ENCODE peak calls at places on chromosomes 3 and 15, in ten cellular contexts. U is amniotic epithelial cell; D is non-pigmented ciliary epithelial cell; Y is left lung; Q is activated CD8-positive, alpha-beta memory T cell treated with anti-CD3 and anti-CD28 coated beads for 48 hours; T is HuH-7; O is KG1; B is CD4-positive, alpha-beta T cell; H is aorta; A is activated CD4-positive, alpha-beta T cell treated with anti-CD3 and anti-CD28 coated beads, Interleukin-2, amount 10 ng/mL, durations not matched to agents 7 days and 5 days. Z is an unnamed sample.
A peak's percentile ranks its signal among the peaks of the same experiment; 100 is the strongest.

GRCh38 chr3:155065537-155065936 is 14.6 kb upstream of the MME start:
- DNase-seq in T (no peak), A (no peak), D (peak; percentile 74), Q (no peak), Y (no peak), U (peak; percentile 94), O (no peak), B (no peak), H (no peak), Z (no peak)

GRCh38 chr15:68620721-68621528 is 42.1 kb downstream of the CORO2B start:
- DNase-seq in D (peak; percentile 67), H (peak; percentile 88), T (no peak), O (no peak), Q (no peak), A (no peak), B (no peak), U (peak; percentile 95), Y (no peak), Z (no peak)

GRCh38 chr15:83745771-83746170 is 91.8 kb downstream of the ADAMTSL3 start:
- DNase-seq in H (no peak), Y (no peak), D (no peak), A (no peak), U (no peak), O (no peak), Q (no peak), T (no peak), B (no peak), Z (no peak)

GRCh38 chr3:184874709-184875644 is 63.0 kb downstream of the VPS8 start:
- DNase-seq in Q (no peak), T (peak; percentile 31), H (no peak), A (peak; percentile 27), U (peak; percentile 57), Y (no peak), O (no peak), B (no peak), D (no peak), Z (no peak)

GRCh38 chr3:103513003-103513402 is 1078.2 kb downstream of the ZPLD1 start:
- DNase-seq in Y (no peak), H (no peak), T (no peak), D (no peak), Q (no peak), B (no peak), O (no peak), U (no peak), A (no peak), Z (no peak)

GRCh38 chr3:13432093-13432492 is 12.0 kb upstream of the NUP210 start:
- DNase-seq in A (no peak), U (no peak), B (no peak), D (no peak), Y (no peak), Q (no peak), H (no peak), T (no peak), O (no peak), Z (no peak)

GRCh38 chr15:89936051-89936792 is 23.5 kb upstream of the ARPIN start:
- DNase-seq in Y (no peak), U (no peak), A (peak; percentile 66), B (no peak), D (no peak), O (peak; percentile 78), T (no peak), H (no peak), Q (no peak), Z (no peak)

GRCh38 chr3:181712505-181713299 is 977 bp downstream of the SOX2 start:
- DNase-seq in O (no peak), Q (no peak), U (no peak), T (no peak), D (no peak), Y (peak; percentile 74), A (no peak), B (no peak), H (no peak), Z (peak; percentile 62)

GRCh38 chr3:108406661-108407206 is 103.7 kb downstream of the MYH15 start:
- DNase-seq in B (no peak), D (no peak), A (peak; percentile 62), T (peak; percentile 34), Q (no peak), U (no peak), H (no peak), O (peak; percentile 27), Y (no peak), Z (no peak)

GRCh38 chr3:169998668-169999131 is 32.1 kb downstream of the SEC62 start:
- DNase-seq in Y (no peak), H (no peak), B (no peak), O (no peak), U (peak; percentile 97), D (peak; percentile 89), T (no peak), A (no peak), Q (no peak), Z (no peak)

GRCh38 chr3:126816956-126817777 is 113.1 kb downstream of the CHCHD6 start:
- DNase-seq in H (no peak), A (no peak), U (no peak), O (no peak), Q (no peak), T (no peak), B (no peak), D (no peak), Y (no peak), Z (no peak)

GRCh38 chr15:20345401-20345958 is 196.1 kb downstream of the GOLGA6L6 start:
- DNase-seq in H (no peak), T (no peak), A (no peak), O (no peak), Y (peak; percentile 87), B (no peak), D (no peak), Q (no peak), U (no peak), Z (no peak)

GRCh38 chr15:88440021-88440420 is 27.2 kb downstream of the MRPL46 start:
- DNase-seq in H (no peak), U (peak; percentile 76), T (no peak), A (no peak), D (peak; percentile 31), O (no peak), Q (no peak), B (no peak), Y (no peak), Z (no peak)

GRCh38 chr3:30343861-30344260 is 262.5 kb upstream of the TGFBR2 start:
- DNase-seq in U (no peak), D (no peak), H (no peak), B (no peak), Q (no peak), O (no peak), A (no peak), T (no peak), Y (no peak), Z (no peak)

GRCh38 chr3:36909181-36909580 is 35.7 kb downstream of the TRANK1 start:
- DNase-seq in A (no peak), H (no peak), U (no peak), Y (no peak), T (no peak), O (no peak), B (no peak), D (no peak), Q (no peak), Z (no peak)

GRCh38 chr3:116524455-116524854 is 79.2 kb upstream of the LSAMP start:
- DNase-seq in Q (no peak), A (no peak), B (no peak), D (no peak), U (peak; percentile 2), O (no peak), Y (no peak), T (no peak), H (no peak), Z (no peak)

GRCh38 chr3:57060089-57060829 is at the start of gene SPATA12:
- DNase-seq in D (peak; percentile 72), U (peak; percentile 83), B (no peak), H (peak; percentile 87), Y (peak; percentile 90), O (peak; percentile 52), A (no peak), Q (no peak), T (peak; percentile 17), Z (peak; percentile 67)

GRCh38 chr3:129282727-129283327 is 4.2 kb downstream of the HMCES start:
- DNase-seq in T (no peak), B (no peak), O (no peak), D (no peak), Q (no peak), H (no peak), Y (no peak), U (no peak), A (peak; percentile 13), Z (no peak)

GRCh38 chr3:16604433-16604832 is 790 bp downstream of the DAZL start:
- DNase-seq in B (no peak), Y (peak; percentile 60), O (no peak), U (no peak), A (no peak), T (no peak), H (no peak), D (no peak), Q (no peak), Z (no peak)

GRCh38 chr3:125374996-125375941 is at the start of gene ZNF148:
- DNase-seq in O (peak; percentile 80), U (peak; percentile 80), Q (peak; percentile 80), D (peak; percentile 27), A (peak; percentile 89), B (peak; percentile 91), Y (peak; percentile 99), T (peak; percentile 84), H (peak; percentile 95), Z (peak; percentile 62)

GRCh38 chr3:38834110-38834509 is 18.1 kb upstream of the SCN10A start:
- DNase-seq in O (peak; percentile 68), T (no peak), B (no peak), U (peak; percentile 84), Q (peak; percentile 38), D (peak; percentile 43), A (peak; percentile 13), Y (peak; percentile 74), H (peak; percentile 82), Z (peak; percentile 60)

GRCh38 chr3:30292192-30292893 is 314.1 kb upstream of the TGFBR2 start:
- DNase-seq in Y (no peak), U (peak; percentile 28), O (no peak), Q (no peak), B (no peak), D (no peak), T (no peak), H (no peak), A (no peak), Z (no peak)

GRCh38 chr3:108031893-108032292 is 58.9 kb downstream of the CD47 start:
- DNase-seq in Q (no peak), U (peak; percentile 47), O (no peak), T (no peak), A (no peak), Y (no peak), B (no peak), D (no peak), H (no peak), Z (no peak)

GRCh38 chr3:53254190-53254809 is 1.5 kb downstream of the TKT start:
- DNase-seq in Y (peak; percentile 28), U (no peak), A (no peak), T (no peak), Q (no peak), O (no peak), H (no peak), D (no peak), B (no peak), Z (no peak)

GRCh38 chr15:36903922-36904479 is 196.3 kb downstream of the MEIS2 start:
- DNase-seq in H (no peak), D (no peak), Q (no peak), O (no peak), B (no peak), U (no peak), Y (no peak), T (no peak), A (no peak), Z (no peak)

GRCh38 chr3:141412087-141412935 is 44.0 kb downstream of the ZBTB38 start:
- DNase-seq in B (peak; percentile 45), O (no peak), T (no peak), Q (no peak), U (peak; percentile 94), Y (no peak), A (peak; percentile 75), H (peak; percentile 70), D (peak; percentile 68), Z (no peak)

GRCh38 chr15:49330166-49330565 is 92.9 kb upstream of the FGF7 start:
- DNase-seq in Y (no peak), Q (no peak), U (no peak), H (no peak), O (no peak), D (no peak), T (no peak), B (no peak), A (no peak), Z (no peak)

Z was measured in H1.